ENCODE peak calls at places on chromosomes 16 and 17, in six cellular contexts. Z, L, V, O, W and S are unnamed samples.

GRCh38 chr16:83023011-83023410 is 396.2 kb downstream of the CDH13 start:
- DNase-seq in L (no peak), V (no peak), W (no peak), Z (no peak), O (no peak), S (no peak)

GRCh38 chr16:81697321-81697885 is 81.7 kb upstream of the PLCG2 start:
- DNase-seq in Z (peak; percentile 65), L (no peak), V (peak; percentile 86), W (peak; percentile 58), O (no peak), S (peak; percentile 22)

GRCh38 chr17:28549274-28550132 is 2.9 kb downstream of the UNC119 start:
- DNase-seq in O (no peak), V (peak; percentile 30), L (no peak), Z (no peak), W (no peak), S (no peak)

GRCh38 chr16:2148714-2149629 is 547 bp downstream of the RAB26 start:
- DNase-seq in O (no peak), V (peak; percentile 89), Z (no peak), L (no peak), W (no peak), S (no peak)

GRCh38 chr16:89860747-89861304 is 12.6 kb upstream of the TCF25 start:
- DNase-seq in W (peak; percentile 24), V (peak; percentile 89), Z (peak; percentile 78), L (peak; percentile 66), O (no peak), S (peak; percentile 32)

GRCh38 chr17:80029235-80029974 is 6.3 kb downstream of the TBC1D16 start:
- DNase-seq in V (peak; percentile 94), W (peak; percentile 90), Z (no peak), L (peak; percentile 81), O (peak; percentile 71), S (no peak)

GRCh38 chr16:27639588-27640276 is 89.8 kb downstream of the KATNIP start:
- DNase-seq in W (peak; percentile 50), Z (no peak), O (no peak), L (no peak), V (no peak), S (no peak)

GRCh38 chr16:55909876-55910275 is 34.7 kb upstream of the CES5A start:
- DNase-seq in Z (no peak), O (no peak), V (no peak), L (no peak), W (no peak), S (no peak)

GRCh38 chr17:37301288-37301687 is 74.5 kb upstream of the C17orf78 start:
- DNase-seq in O (no peak), V (no peak), L (no peak), Z (no peak), W (peak; percentile 36), S (no peak)

GRCh38 chr16:86925067-86925791 is 346.9 kb downstream of the FOXL1 start:
- DNase-seq in Z (no peak), W (peak; percentile 74), L (no peak), V (no peak), O (no peak), S (no peak)

GRCh38 chr17:10192963-10193362 is 5.4 kb downstream of the GAS7 start:
- DNase-seq in W (peak; percentile 95), Z (no peak), L (no peak), O (no peak), V (no peak), S (no peak)

GRCh38 chr17:75763613-75764416 is 1.2 kb downstream of the GALK1 start:
- DNase-seq in Z (no peak), O (no peak), W (no peak), V (peak; percentile 70), L (no peak), S (no peak)

GRCh38 chr16:47463771-47464624 is 2.9 kb downstream of the PHKB start:
- DNase-seq in Z (no peak), W (peak; percentile 16), V (no peak), L (no peak), O (no peak), S (no peak)

GRCh38 chr17:79950306-79950705 is 85.4 kb downstream of the TBC1D16 start:
- DNase-seq in O (no peak), Z (peak; percentile 48), W (no peak), L (no peak), V (peak; percentile 81), S (no peak)

GRCh38 chr17:48113201-48113676 is 5.7 kb downstream of the SNX11 start:
- DNase-seq in Z (no peak), V (no peak), L (no peak), O (no peak), W (no peak), S (no peak)

GRCh38 chr17:48351916-48352332 is 78.1 kb downstream of the SKAP1 start:
- DNase-seq in L (no peak), V (no peak), Z (no peak), W (peak; percentile 59), O (no peak), S (no peak)

GRCh38 chr16:10033561-10033960 is 148.7 kb downstream of the GRIN2A start:
- DNase-seq in O (no peak), Z (no peak), W (no peak), L (no peak), V (no peak), S (no peak)

GRCh38 chr16:10031955-10032354 is 150.3 kb downstream of the GRIN2A start:
- DNase-seq in L (no peak), Z (no peak), W (no peak), V (no peak), O (no peak), S (no peak)

GRCh38 chr16:10027553-10027952 is 154.7 kb downstream of the GRIN2A start:
- DNase-seq in L (no peak), Z (no peak), V (no peak), O (no peak), W (no peak), S (no peak)

GRCh38 chr16:10028644-10029043 is 153.6 kb downstream of the GRIN2A start:
- DNase-seq in O (no peak), W (no peak), L (no peak), Z (no peak), V (no peak), S (no peak)

DNA sequence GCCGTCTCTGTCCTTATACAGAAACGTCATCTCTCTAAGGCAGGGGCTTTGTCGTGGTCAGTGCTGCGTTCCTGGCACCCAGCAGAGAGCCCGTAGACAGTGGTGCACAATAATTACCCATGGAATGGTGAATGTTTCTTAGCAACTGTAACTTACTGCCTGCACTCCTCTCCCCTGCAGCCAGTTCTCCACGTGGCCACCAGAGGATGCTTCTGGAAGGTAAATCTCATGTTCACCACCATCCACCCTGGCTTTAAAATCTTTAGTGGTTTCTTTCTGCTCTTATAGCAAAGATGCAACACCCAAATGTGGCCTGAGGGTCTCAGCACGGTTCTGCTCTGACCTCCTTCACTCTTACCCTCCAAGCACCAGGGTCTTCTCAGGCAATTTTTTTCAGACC is 150.8 kb downstream of the GRIN2A start:
- DNase-seq in L (no peak), O (no peak), V (no peak), Z (no peak), W (peak; percentile 13), S (no peak)
- TF ChIP-seq CTCF in L (no peak), O (peak; percentile 50), V (no peak), Z (no peak), W (peak; percentile 69), S (peak; percentile 57)

DNA sequence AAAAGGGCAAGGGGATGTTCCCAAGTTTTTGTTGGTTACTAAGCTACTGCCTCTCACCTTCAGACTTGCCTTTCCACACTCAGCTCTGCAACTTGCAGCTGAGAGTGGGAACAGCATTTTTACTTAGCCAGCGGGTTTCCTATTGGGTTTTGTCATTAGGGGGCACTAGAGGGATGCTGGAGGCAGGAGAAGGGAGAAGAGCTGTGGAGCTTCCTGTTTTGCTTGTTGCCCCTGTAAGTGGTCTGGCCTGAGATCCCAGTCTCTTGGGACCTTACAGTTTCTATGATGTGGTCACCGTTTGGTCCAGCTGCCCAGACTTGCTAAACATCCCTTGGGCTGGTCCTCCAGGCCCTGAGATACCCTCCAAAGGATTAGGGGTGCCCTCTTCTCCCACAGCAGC is 209.6 kb upstream of the NLRP1 start:
- DNase-seq in O (no peak), V (no peak), L (no peak), Z (no peak), W (no peak), S (no peak)
- TF ChIP-seq CTCF in O (no peak), V (no peak), L (no peak), Z (no peak), W (peak; percentile 27), S (peak; percentile 2)

DNA sequence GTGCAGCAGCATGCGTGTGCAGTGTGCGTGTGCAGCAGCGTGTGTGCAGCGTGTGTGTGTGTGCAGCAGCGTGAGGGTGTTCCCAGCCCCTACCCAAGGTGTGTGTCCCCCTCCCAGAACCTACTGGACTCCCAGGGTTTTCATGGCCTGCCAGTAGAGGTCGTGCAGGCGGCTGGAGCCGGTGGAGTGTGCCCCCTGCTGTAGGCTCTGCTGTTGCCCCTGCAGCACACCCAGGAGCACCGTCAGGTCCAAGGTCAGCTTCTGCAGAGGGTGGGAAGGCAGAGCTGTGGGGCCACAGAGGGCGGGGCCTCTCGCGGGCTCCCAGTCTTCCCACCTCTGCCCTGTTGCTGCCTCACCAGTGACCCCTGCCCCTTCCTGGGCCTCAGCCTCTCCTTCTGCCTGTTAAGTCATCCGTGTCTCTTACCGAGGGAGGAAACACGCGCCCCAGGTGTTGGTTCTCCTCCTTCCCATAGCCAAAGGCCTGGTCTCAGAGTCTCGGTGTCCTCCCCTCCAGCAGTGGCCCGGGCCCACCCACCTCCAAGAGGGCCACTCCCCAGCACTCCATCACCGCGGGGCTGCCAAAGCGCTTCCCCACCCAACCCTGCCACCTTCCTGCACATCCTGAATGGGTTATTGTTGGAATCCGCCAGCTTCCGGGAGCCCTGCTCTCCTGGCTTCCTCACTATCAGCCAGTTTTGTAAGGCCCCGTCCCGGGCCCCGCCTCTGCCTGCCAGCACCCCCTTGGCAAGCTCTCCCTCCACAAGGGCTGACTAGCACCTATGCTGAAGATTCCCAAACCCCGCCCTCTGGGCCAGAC is 14.8 kb downstream of the MYBBP1A start:
- DNase-seq in L (no peak), Z (no peak), O (no peak), V (peak; percentile 71), W (no peak), S (no peak)
- TF ChIP-seq CTCF in L (peak; percentile 10), Z (no peak), O (no peak), V (no peak), W (no peak), S (peak; percentile 71)

GRCh38 chr17:44022246-44022645 is 7.5 kb upstream of the TMEM101 start:
- DNase-seq in V (no peak), O (no peak), Z (peak; percentile 4), L (no peak), W (no peak), S (no peak)

GRCh38 chr17:44024853-44025252 is 10.1 kb upstream of the TMEM101 start:
- DNase-seq in W (no peak), Z (no peak), L (no peak), V (no peak), O (no peak), S (no peak)

GRCh38 chr17:44029736-44030135 is 15.0 kb upstream of the TMEM101 start:
- DNase-seq in V (no peak), Z (no peak), L (no peak), O (no peak), W (no peak), S (no peak)

GRCh38 chr17:44023545-44024270 is 8.9 kb upstream of the TMEM101 start:
- DNase-seq in Z (no peak), W (no peak), O (no peak), L (no peak), V (no peak), S (no peak)

GRCh38 chr17:44024271-44024663 is 9.5 kb upstream of the TMEM101 start:
- DNase-seq in L (no peak), Z (peak; percentile 52), W (no peak), O (no peak), V (no peak), S (no peak)
- TF ChIP-seq CTCF in L (no peak), Z (no peak), W (no peak), O (no peak), V (no peak), S (no peak)